ENCODE peak calls at places on chromosomes 1 and 21, in four cellular contexts. Z is K562, S is H1, Y is GM12878. W is an unnamed sample.

GRCh38 chr1:91846007-91846620 is 39.8 kb downstream of the TGFBR3 start:
- DNase-seq in Z (peak), S (no peak), Y (no peak), W (peak)

GRCh38 chr1:205928256-205928655 is 15.0 kb downstream of the SLC26A9 start:
- DNase-seq in Z (no peak), S (no peak), Y (no peak), W (no peak)

GRCh38 chr21:46284077-46284644 is 1.2 kb downstream of the MCM3AP start:
- DNase-seq in Z (no peak), S (no peak), Y (no peak), W (no peak)

GRCh38 chr21:37800122-37800455 is 116.2 kb downstream of the KCNJ6 start:
- DNase-seq in Z (no peak), S (no peak), Y (no peak), W (no peak)

GRCh38 chr1:81912383-81912782 is 111.6 kb downstream of the ADGRL2 start:
- DNase-seq in Z (no peak), S (no peak), Y (no peak), W (no peak)

GRCh38 chr21:17438642-17439041 is 74.2 kb upstream of the CXADR start:
- DNase-seq in Z (no peak), S (peak), Y (no peak), W (peak)

GRCh38 chr1:52976183-52977035 is 49.3 kb downstream of the SCP2 start:
- DNase-seq in Z (peak), S (peak), Y (no peak), W (no peak)

GRCh38 chr1:207964195-207964966 is 53.5 kb upstream of the CD34 start:
- DNase-seq in Z (peak), S (no peak), Y (no peak), W (no peak)

GRCh38 chr1:239386453-239387303 is at the start of gene CHRM3:
- DNase-seq in Z (no peak), S (peak), Y (no peak), W (no peak)

GRCh38 chr21:45262041-45262581 is 25.6 kb downstream of the POFUT2 start:
- DNase-seq in Z (no peak), S (peak), Y (no peak), W (no peak)

GRCh38 chr1:173411835-173412742 is 65.0 kb upstream of the PRDX6 start:
- DNase-seq in Z (no peak), S (no peak), Y (no peak), W (no peak)

GRCh38 chr1:198167436-198167934 is 10.7 kb downstream of the NEK7 start:
- DNase-seq in Z (peak), S (no peak), Y (peak), W (no peak)

GRCh38 chr1:111990026-111990877 is 784 bp upstream of the KCND3 start:
- DNase-seq in Z (no peak), S (peak), Y (no peak), W (no peak)

GRCh38 chr1:184755226-184756065 is 788 bp upstream of the EDEM3 start:
- DNase-seq in Z (peak), S (no peak), Y (no peak), W (no peak)

GRCh38 chr1:41837691-41838090 is 81.0 kb downstream of the HIVEP3 start:
- DNase-seq in Z (no peak), S (no peak), Y (no peak), W (no peak)

GRCh38 chr1:156077430-156077760 is 4.9 kb downstream of the MEX3A start:
- DNase-seq in Z (no peak), S (no peak), Y (no peak), W (no peak)

GRCh38 chr1:185585770-185586169 is 148.4 kb upstream of the HMCN1 start:
- DNase-seq in Z (no peak), S (no peak), Y (no peak), W (peak)

GRCh38 chr1:1110561-1110971 is 5.3 kb downstream of the C1orf159 start:
- DNase-seq in Z (no peak), S (no peak), Y (no peak), W (no peak)

GRCh38 chr1:44359234-44359937 is 4.3 kb upstream of the ERI3 start:
- DNase-seq in Z (no peak), S (no peak), Y (no peak), W (no peak)

GRCh38 chr1:38941093-38941492 is 537 bp downstream of the RHBDL2 start:
- DNase-seq in Z (no peak), S (no peak), Y (no peak), W (no peak)

GRCh38 chr1:23747947-23748346 is 4.7 kb downstream of the ELOA start:
- DNase-seq in Z (no peak), S (no peak), Y (no peak), W (no peak)

GRCh38 chr1:21913763-21914162 is 23.3 kb downstream of the HSPG2 start:
- DNase-seq in Z (no peak), S (no peak), Y (no peak), W (no peak)

GRCh38 chr1:93489756-93490155 is 41.8 kb downstream of the FNBP1L start:
- DNase-seq in Z (no peak), S (no peak), Y (no peak), W (no peak)

GRCh38 chr21:25999935-26000582 is 170.5 kb downstream of the APP start:
- DNase-seq in Z (no peak), S (no peak), Y (no peak), W (no peak)

GRCh38 chr21:37365657-37366487 is 701 bp upstream of the DYRK1A start:
- DNase-seq in Z (no peak), S (peak), Y (no peak), W (peak)

GRCh38 chr1:220803401-220804201 is 16.9 kb downstream of the MTARC1 start:
- DNase-seq in Z (peak), S (no peak), Y (no peak), W (peak)

GRCh38 chr21:46116189-46116845 is 18.4 kb downstream of the COL6A2 start:
- DNase-seq in Z (no peak), S (peak), Y (no peak), W (no peak)

GRCh38 chr1:113808450-113809195 is 3.7 kb downstream of the RSBN1 start:
- DNase-seq in Z (no peak), S (no peak), Y (no peak), W (no peak)

GRCh38 chr1:148263128-148263905 is 111.2 kb upstream of the NBPF11 start:
- DNase-seq in Z (peak), S (peak), Y (peak), W (peak)

GRCh38 chr21:40053007-40053406 is 185.8 kb downstream of the PCP4 start:
- DNase-seq in Z (no peak), S (no peak), Y (no peak), W (no peak)

GRCh38 chr1:226364129-226364899 is 43.6 kb downstream of the PARP1 start:
- DNase-seq in Z (no peak), S (no peak), Y (no peak), W (no peak)

GRCh38 chr1:200963076-200963475 is 60.4 kb downstream of the KIF21B start:
- DNase-seq in Z (no peak), S (no peak), Y (no peak), W (no peak)

GRCh38 chr1:169003864-169004516 is 102.5 kb upstream of the ATP1B1 start:
- DNase-seq in Z (no peak), S (no peak), Y (no peak), W (no peak)

GRCh38 chr1:159918041-159918917 is 7.0 kb downstream of the TAGLN2 start:
- DNase-seq in Z (no peak), S (no peak), Y (no peak), W (no peak)

GRCh38 chr1:9473032-9473792 is 66.1 kb upstream of the SLC25A33 start:
- DNase-seq in Z (peak), S (no peak), Y (no peak), W (no peak)

GRCh38 chr1:117567976-117568375 is 37.9 kb upstream of the TENT5C start:
- DNase-seq in Z (no peak), S (peak), Y (no peak), W (no peak)

GRCh38 chr21:31108969-31109368 is 70.7 kb upstream of the KRTAP19-8 start:
- DNase-seq in Z (no peak), S (no peak), Y (no peak), W (no peak)

GRCh38 chr1:29213055-29213454 is 17.7 kb downstream of the MECR start:
- DNase-seq in Z (no peak), S (no peak), Y (no peak), W (no peak)

GRCh38 chr1:17502326-17502778 is 37.1 kb upstream of the ARHGEF10L start:
- DNase-seq in Z (peak), S (peak), Y (peak), W (peak)

GRCh38 chr21:42366292-42367010 is at the start of gene TFF1:
- DNase-seq in Z (no peak), S (no peak), Y (no peak), W (peak)
- TF ChIP-seq ATF2 in Z (no peak), S (no peak), Y (no peak), W (no peak)

DNA sequence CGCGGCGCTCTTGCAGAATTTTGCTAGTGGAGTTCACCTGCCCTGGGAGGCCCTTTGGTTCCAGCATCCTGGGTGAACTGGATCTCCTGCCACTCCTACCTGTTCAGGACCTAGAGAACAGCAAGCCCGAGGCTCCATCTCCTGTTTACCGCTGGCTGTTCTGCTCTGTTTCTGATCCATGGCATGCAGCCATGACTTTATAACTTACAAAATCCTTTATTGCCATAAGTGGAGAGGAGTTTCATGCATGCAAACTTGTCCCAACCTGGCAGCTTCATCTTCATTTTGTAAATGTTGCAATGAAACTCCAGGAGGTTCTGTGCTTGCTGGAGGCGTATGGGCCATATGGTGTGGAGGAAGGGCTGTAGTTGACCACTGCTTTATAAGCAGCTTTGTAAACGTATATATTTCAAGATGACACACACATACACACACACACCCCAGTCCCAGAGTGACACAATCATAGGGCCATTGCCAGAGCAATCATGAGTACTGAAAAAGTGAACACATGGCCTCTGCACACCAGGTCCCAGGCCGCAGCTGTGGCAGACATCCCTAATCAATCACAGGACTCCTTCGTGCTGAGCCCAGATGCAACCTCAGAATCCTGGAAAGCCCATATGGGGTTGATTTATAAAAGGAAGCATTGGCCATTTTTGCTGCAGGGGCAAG is 69.0 kb downstream of the UBIAD1 start:
- DNase-seq in Z (no peak), S (no peak), Y (no peak), W (no peak)
- H2AFZ ChIP-seq in Z (no peak), S (no peak), Y (no peak), W (no peak)

DNA sequence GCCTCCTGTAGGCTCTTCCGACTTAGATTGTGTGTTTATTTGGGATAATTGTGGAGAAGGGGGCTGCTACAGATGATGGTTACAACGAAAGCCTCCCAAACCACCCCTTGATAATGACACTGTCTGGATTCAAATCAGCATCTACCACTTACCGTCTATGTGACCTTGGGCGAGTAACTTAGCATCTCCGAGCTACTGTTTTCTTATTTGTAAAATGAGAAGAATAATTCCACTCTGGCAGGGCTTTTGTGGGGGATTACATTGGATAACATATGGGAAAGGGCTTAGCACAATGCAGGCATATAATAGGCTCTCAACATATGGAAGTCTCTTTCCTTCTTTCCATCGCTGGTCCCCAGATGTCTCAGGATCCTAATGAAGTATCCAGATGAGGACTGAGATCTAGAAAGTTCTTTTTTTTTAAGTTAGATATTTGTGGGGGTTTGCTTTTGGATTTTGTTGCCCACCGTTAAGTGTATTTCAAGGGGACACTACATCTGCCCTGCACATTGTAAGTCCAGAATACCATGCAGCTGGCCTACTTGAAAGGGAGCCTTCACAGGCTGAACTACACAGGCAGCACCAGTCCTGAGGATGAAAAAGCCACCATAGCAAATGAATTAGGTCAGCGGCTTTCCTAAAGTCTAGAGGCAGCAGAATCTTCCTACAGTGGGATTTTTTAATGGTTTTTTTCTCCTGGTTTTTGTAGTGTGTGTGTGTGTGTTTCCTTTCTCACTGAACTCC is 172.3 kb upstream of the IRF2BP2 start:
- DNase-seq in Z (no peak), S (no peak), Y (no peak), W (no peak)
- TF ChIP-seq ATF2 in Z (no peak), S (no peak), Y (no peak), W (no peak)

GRCh38 chr1:153348511-153349362 is at the start of gene PGLYRP4:
- DNase-seq in Z (no peak), S (peak), Y (no peak), W (no peak)
- H2AFZ ChIP-seq in Z (no peak), S (no peak), Y (no peak), W (no peak)

GRCh38 chr1:157325220-157325619 is 187.0 kb upstream of the ETV3 start:
- DNase-seq in Z (peak), S (no peak), Y (no peak), W (no peak)
- TF ChIP-seq ATF2 in Z (no peak), S (no peak), Y (no peak), W (no peak)

DNA sequence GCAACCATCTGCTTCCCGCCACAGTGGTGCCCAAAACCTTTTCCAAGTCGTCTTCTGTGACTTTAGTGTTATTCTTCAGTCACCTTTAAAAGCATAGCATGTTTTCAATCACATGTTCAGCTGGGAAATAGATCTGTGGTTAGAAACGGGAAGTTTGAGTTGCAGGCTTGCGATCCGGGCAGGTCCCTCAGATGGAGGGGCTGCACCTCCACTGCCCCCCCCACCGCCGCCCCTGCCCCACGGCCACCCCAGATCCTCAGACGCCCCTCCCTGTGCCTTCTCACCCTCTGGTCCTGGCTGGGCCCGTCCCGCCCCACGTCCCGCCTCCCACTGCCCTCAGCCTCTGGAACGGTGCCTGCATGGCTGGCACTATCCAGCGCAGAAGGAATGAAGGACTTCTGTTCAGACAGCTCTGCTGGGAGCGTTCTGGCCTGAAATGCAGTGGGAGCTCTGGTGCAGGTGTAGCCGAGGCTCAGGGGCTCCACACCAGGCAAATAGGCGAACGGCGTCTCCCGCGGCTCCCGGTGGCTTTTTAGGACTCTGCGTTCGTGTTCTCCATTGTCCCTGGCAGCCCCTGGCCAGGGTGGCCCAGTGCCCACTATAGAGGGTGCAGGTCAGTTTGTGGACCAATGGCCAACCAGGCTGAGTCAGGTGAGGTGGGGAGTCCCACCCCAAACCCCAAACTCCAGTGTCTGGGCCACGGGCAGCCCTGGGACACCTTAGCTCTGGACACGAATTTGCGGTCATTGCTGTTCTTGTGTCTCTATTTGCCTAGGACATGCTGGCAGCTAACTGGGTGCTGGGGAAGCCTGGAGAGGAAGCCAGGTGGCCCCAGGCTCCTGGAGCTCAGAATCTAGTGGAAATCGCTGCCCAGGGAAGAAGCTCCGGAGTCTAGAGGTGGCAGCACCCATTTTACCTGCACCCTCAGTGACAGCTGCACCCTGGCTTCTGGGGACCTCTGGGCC is 67.1 kb downstream of the FAAP20 start:
- DNase-seq in Z (no peak), S (no peak), Y (no peak), W (no peak)
- H2AFZ ChIP-seq in Z (no peak), S (no peak), Y (no peak), W (no peak)

GRCh38 chr1:210072129-210072528 is 134.1 kb downstream of the SYT14 start:
- DNase-seq in Z (no peak), S (no peak), Y (no peak), W (no peak)
- TF ChIP-seq ATF2 in Z (no peak), S (no peak), Y (no peak), W (no peak)

GRCh38 chr1:204836856-204837255 is 33.8 kb upstream of the NFASC start:
- DNase-seq in Z (no peak), S (no peak), Y (no peak), W (no peak)
- H2AFZ ChIP-seq in Z (no peak), S (no peak), Y (no peak), W (no peak)

GRCh38 chr1:70034403-70034802 is 171.0 kb downstream of the LRRC40 start:
- DNase-seq in Z (peak), S (no peak), Y (no peak), W (peak)
- TF ChIP-seq ATF2 in Z (no peak), S (no peak), Y (no peak), W (no peak)

GRCh38 chr1:157092831-157093230 is 6.8 kb downstream of the ETV3L start:
- DNase-seq in Z (no peak), S (no peak), Y (no peak), W (no peak)
- H2AFZ ChIP-seq in Z (peak), S (no peak), Y (no peak), W (no peak)

W was measured in HepG2.